ENCODE peak calls at places on chromosomes 16 and 17, in seven cellular contexts. U, F, V, S, E, G and L are unnamed samples. For H3K27me3, the result is how much of the 10 kb centered on the place peaks cover.

GRCh38 chr16:78200023-78200389 is 100.6 kb downstream of the WWOX start:
- DNase-seq in U (no peak), F (no peak), E (no peak), G (no peak), V (no peak), S (no peak), L (no peak)

GRCh38 chr17:35536664-35537160 is 766 bp downstream of the SLFN12L start:
- DNase-seq in U (peak), E (no peak), F (no peak), G (no peak), V (no peak), S (no peak), L (no peak)

GRCh38 chr16:68470461-68471150 is 22.3 kb upstream of the SMPD3 start:
- DNase-seq in S (peak), F (no peak), U (no peak), G (no peak), V (peak), E (no peak), L (no peak)

GRCh38 chr16:67156146-67156844 is 3.4 kb downstream of the TRADD start:
- DNase-seq in E (no peak), F (no peak), V (no peak), S (no peak), U (no peak), G (no peak), L (no peak)

GRCh38 chr16:71249399-71249798 is 18.9 kb upstream of the HYDIN start:
- DNase-seq in U (no peak), S (peak), E (no peak), V (no peak), G (no peak), F (no peak), L (no peak)

GRCh38 chr16:68774982-68775381 is 37.9 kb downstream of the CDH1 start:
- DNase-seq in V (no peak), G (no peak), U (no peak), S (no peak), E (no peak), F (no peak), L (no peak)

GRCh38 chr17:1730345-1731193 is 6.1 kb downstream of the WDR81 start:
- DNase-seq in S (peak), G (peak), U (peak), F (no peak), E (peak), V (peak), L (no peak)

GRCh38 chr17:56633681-56634080 is 40.2 kb downstream of the NOG start:
- DNase-seq in S (no peak), G (no peak), E (no peak), F (no peak), U (no peak), V (no peak), L (no peak)

GRCh38 chr16:70593544-70593943 is 52.8 kb upstream of the IL34 start:
- DNase-seq in U (no peak), V (no peak), F (no peak), E (no peak), G (no peak), S (no peak), L (no peak)

GRCh38 chr16:49921791-49922456 is 66.0 kb upstream of the ZNF423 start:
- DNase-seq in G (peak), V (peak), U (peak), E (peak), S (peak), F (peak), L (peak)

GRCh38 chr16:84922351-84923135 is 88.8 kb downstream of the ZDHHC7 start:
- DNase-seq in F (peak), G (no peak), U (no peak), V (peak), E (peak), S (peak), L (peak)

GRCh38 chr16:12336158-12336557 is 359.6 kb downstream of the SNX29 start:
- DNase-seq in E (no peak), F (no peak), G (no peak), S (no peak), U (no peak), V (no peak), L (no peak)

GRCh38 chr17:27532269-27533067 is 76.2 kb downstream of the KSR1 start:
- DNase-seq in G (no peak), U (no peak), S (peak), F (no peak), V (peak), E (no peak), L (no peak)

GRCh38 chr17:77376795-77377751 is 236.3 kb downstream of the SEC14L1 start:
- DNase-seq in S (peak), U (no peak), E (no peak), V (no peak), F (no peak), G (no peak), L (no peak)
- H3K27ac ChIP-seq in S (peak), U (peak), E (peak), V (peak), F (no peak), G (no peak), L (no peak)

DNA sequence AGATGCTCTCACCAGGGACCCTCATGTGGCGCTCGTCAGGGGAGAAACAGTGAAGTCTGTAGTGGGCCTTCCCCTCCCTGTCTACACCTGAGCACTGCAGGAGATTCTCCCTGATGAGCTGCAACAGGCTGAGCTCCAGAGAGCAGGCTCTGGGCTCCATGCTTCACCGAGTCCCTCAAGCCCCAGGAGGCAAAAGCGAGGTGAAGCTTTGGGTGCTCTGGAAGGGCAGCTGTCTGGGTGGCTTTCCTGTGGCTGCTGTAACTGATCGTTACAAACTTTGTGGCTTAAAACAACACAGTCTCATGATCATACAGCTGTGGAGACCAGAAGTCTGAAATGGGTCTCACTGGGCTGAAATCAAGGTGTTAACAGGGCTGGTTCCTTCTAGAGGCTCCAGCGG is 12.1 kb upstream of the CD300LD start:
- DNase-seq in F (no peak), G (no peak), E (no peak), U (no peak), S (no peak), V (no peak), L (no peak)
- H3K4me3 ChIP-seq in F (no peak), G (no peak), E (no peak), U (no peak), S (no peak), V (no peak), L (no peak)

DNA sequence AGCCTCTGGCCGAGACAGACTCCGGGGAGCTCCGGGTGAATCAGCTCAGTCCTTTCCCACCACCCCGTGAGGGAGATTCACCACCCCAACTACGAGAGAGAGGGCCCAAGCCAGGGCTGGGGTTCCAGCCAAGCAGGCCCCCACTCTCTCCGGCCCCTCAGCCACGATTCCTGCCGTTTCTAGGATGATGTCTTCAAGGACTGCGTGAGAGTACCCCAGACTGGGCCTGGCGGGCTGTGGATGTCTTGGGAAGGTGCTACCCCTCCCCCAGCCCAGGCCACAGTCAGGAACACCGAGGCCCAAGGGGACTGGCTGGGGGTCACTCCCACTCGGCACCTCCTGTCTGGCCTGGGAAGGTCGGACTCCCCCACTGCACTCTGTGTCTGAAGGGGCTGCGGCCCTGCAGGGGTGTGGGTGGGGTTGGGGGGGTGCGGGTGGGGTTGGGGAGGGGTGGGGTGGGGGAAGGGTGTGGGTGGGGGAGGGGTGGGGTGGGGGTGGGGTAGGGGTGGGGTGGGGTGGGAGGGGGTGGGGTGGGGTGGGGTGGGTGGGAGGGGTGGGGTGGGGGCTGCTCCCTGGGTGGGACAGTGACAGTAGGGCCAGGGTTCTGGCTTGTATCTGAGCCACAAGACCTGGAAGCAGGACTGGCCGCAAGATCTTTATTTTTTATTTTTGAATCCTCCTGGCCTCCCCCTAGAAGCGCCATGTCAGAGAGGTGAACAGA is 21.8 kb upstream of the PABPN1L start:
- DNase-seq in S (no peak), U (no peak), V (no peak), F (no peak), G (no peak), E (no peak), L (no peak)
- H3K27me3 ChIP-seq in S (under half), U (under half), V (under half), F (under half), G (under half), E (under half), L (under half)

GRCh38 chr17:61199431-61200348 is 200.0 kb upstream of the TBX2 start:
- DNase-seq in G (no peak), E (no peak), F (no peak), V (no peak), S (no peak), U (no peak), L (no peak)

GRCh38 chr17:61200349-61200735 is 199.3 kb upstream of the TBX2 start:
- DNase-seq in S (peak), G (no peak), V (no peak), F (no peak), E (no peak), U (no peak), L (no peak)

GRCh38 chr17:61201211-61201610 is 198.4 kb upstream of the TBX2 start:
- DNase-seq in F (no peak), E (no peak), S (no peak), V (no peak), U (no peak), G (peak), L (no peak)

GRCh38 chr17:61196799-61197198 is 202.8 kb upstream of the TBX2 start:
- DNase-seq in V (no peak), F (no peak), E (no peak), U (no peak), S (no peak), G (no peak), L (no peak)

GRCh38 chr17:61196302-61196704 is 203.3 kb upstream of the TBX2 start:
- DNase-seq in U (no peak), E (no peak), F (no peak), S (no peak), G (no peak), V (no peak), L (no peak)
- H3K27ac ChIP-seq in U (no peak), E (no peak), F (no peak), S (no peak), G (no peak), V (peak), L (no peak)

GRCh38 chr17:28947639-28948038 is 3.7 kb downstream of the PHF12 start:
- DNase-seq in S (no peak), V (no peak), F (no peak), G (no peak), E (no peak), U (no peak), L (no peak)
- H3K4me3 ChIP-seq in S (no peak), V (no peak), F (peak), G (peak), E (no peak), U (peak), L (peak)

GRCh38 chr16:89922884-89923639 is at the start of gene TUBB3:
- DNase-seq in G (peak), F (peak), V (peak), S (peak), U (no peak), E (peak), L (peak)
- H3K27me3 ChIP-seq in G (under half), F (under half), V (half or more), S (under half), U (under half), E (under half), L (under half)

GRCh38 chr16:57600952-57601580 is 27.4 kb upstream of the ADGRG1 start:
- DNase-seq in S (no peak), G (no peak), E (no peak), F (no peak), V (no peak), U (no peak), L (no peak)

GRCh38 chr16:57604177-57604576 is 24.3 kb upstream of the ADGRG1 start:
- DNase-seq in E (no peak), V (no peak), U (no peak), S (no peak), G (no peak), F (no peak), L (no peak)

GRCh38 chr16:57601801-57602478 is 26.5 kb upstream of the ADGRG1 start:
- DNase-seq in S (peak), V (no peak), G (no peak), U (peak), E (no peak), F (no peak), L (no peak)

GRCh38 chr16:57606147-57606846 is 22.1 kb upstream of the ADGRG1 start:
- DNase-seq in G (no peak), S (no peak), V (no peak), U (no peak), F (no peak), E (no peak), L (no peak)

DNA sequence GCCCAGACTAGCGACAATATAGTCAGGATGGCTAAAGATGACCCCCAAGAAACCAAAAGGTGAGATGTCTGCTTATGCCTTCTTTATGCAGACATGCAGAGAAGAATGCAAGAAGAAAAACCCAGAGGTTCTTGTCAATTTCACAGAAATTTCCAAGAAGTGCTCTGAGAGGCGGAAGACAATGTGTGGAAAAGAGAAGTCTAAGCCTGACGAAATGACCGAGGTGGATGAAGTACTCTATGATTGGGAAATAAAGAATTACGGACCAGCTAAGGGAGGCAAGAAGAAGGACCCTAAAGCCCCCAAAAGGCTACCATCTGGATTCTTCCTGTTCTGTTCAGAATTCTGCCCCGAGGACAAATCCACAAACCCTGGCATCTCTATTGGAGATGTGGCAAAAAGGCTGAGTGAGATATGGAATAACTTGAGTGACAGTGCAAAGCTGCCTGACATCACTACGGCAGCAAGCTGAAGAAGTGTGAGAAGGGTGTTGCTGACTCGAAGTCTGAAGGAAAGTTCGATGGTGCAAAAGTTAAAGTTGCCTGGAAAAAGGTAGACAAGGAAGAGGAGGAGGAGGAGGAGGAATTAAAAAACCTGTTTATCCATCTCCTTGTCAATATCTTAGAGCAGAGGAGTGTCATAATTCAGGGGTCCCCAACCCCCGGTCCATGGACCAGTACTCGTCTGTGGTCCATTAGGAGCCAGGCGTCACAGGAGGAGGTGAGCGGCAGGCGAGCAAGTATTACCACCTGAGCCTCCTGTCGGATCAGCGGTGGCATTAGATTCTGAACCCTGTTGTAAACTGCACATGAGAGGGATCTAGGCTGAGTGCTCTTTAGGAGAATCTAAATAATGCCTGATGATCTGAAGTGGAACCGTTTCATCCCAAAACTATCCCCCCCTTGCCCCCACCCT is 25.1 kb upstream of the ADGRG1 start:
- DNase-seq in S (no peak), U (no peak), G (no peak), E (no peak), V (no peak), F (no peak), L (peak)
- H3K27ac ChIP-seq in S (no peak), U (no peak), G (no peak), E (no peak), V (no peak), F (no peak), L (no peak)

GRCh38 chr16:72921106-72921505 is 126.8 kb downstream of the ZFHX3 start:
- DNase-seq in E (no peak), F (no peak), G (no peak), V (no peak), S (no peak), U (no peak), L (no peak)
- H3K4me3 ChIP-seq in E (no peak), F (no peak), G (no peak), V (no peak), S (no peak), U (no peak), L (peak)

DNA sequence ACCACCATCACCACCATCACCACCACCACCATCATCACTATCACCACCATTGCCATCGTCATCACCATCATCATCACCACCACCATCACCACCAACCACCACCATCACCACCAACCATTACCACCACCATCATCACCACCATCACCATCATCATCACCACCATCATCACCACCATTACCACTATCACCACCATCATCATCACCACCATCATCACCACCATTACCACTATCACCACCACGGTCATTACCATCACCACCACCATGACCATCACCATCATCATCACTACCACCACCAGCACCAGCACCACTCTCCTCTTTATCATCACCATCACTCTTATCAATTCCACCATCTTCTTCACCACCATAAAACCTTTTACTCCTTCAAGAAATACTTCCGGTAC is 1.1 kb upstream of the TMEM114 start:
- DNase-seq in V (no peak), S (no peak), G (no peak), U (no peak), E (no peak), F (no peak), L (no peak)
- H3K27me3 ChIP-seq in V (half or more), S (under half), G (under half), U (under half), E (under half), F (half or more), L (under half)

DNA sequence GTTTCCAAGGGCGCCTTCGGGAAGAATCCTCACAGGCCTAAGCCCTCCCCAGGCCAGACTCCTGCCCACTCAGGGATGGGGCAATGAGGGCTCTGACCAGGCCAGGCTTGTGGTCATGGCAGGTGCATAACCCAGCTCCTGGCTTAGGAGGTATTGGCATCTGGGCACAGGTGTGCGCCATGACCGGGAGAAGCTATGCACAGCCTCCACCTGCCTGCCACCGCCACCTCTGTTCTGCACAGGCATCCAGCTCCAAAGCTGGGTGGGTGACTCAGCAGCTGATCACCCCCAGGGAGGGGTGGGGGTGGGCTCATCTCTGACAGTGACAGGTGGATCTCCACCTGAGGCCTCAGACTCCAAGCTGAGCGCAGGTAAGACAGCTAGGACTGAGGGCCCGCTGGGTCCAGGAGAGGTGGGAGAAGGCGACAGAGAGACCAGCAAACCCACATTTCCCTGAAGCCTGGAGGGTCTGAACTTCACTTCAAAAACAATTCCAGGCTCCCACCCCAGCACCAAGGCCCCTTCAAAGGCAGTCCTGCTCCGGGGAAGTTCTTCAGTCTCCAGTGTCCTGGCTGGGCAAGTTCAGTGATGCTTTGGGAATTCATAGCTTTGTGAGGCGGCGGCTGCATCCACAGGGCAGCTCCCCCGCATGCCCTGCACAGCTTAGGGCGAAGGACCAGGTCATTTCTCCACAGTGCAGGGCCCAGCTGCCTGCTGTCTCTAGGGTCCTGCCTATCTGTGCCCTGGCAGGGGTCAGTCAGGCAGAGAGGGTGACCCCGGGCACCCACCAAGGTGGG is 121.6 kb upstream of the SMURF2 start:
- DNase-seq in F (no peak), U (no peak), S (no peak), V (no peak), E (peak), G (no peak), L (no peak)
- H3K27ac ChIP-seq in F (no peak), U (no peak), S (no peak), V (no peak), E (no peak), G (no peak), L (no peak)